ENCODE peak calls at places on chromosomes 5 and 9, in five cellular contexts. One of them, this sample, is unnamed.

GRCh38 chr5:98308960-98309359 is 464.5 kb upstream of the RGMB start:
- DNase-seq in AG04450: no peak
- DNase-seq in lung: no peak
- DNase-seq in breast epithelium: no peak
- DNase-seq in aorta: no peak
- DNase-seq in this sample: no peak

GRCh38 chr9:130255638-130255930 is 10.0 kb upstream of the HMCN2 start:
- DNase-seq in AG04450: no peak
- DNase-seq in lung: no peak
- DNase-seq in breast epithelium: no peak
- DNase-seq in aorta: no peak
- DNase-seq in this sample: no peak

GRCh38 chr9:121566401-121567141 is 66.9 kb upstream of the GGTA1 start:
- DNase-seq in AG04450: no peak
- DNase-seq in lung: no peak
- DNase-seq in breast epithelium: no peak
- DNase-seq in aorta: peak; percentile 88
- DNase-seq in this sample: no peak

GRCh38 chr5:7886849-7887460 is 18.0 kb downstream of the MTRR start:
- DNase-seq in AG04450: no peak
- DNase-seq in lung: no peak
- DNase-seq in breast epithelium: no peak
- DNase-seq in aorta: no peak
- DNase-seq in this sample: no peak

GRCh38 chr9:133184971-133185370 is 21.3 kb upstream of the GBGT1 start:
- DNase-seq in AG04450: peak; percentile 15
- DNase-seq in lung: peak; percentile 55
- DNase-seq in breast epithelium: peak; percentile 54
- DNase-seq in aorta: no peak
- DNase-seq in this sample: peak; percentile 6

GRCh38 chr5:100505984-100506670 is 29.0 kb upstream of the FAM174A start:
- DNase-seq in AG04450: peak; percentile 46
- DNase-seq in lung: no peak
- DNase-seq in breast epithelium: no peak
- DNase-seq in aorta: no peak
- DNase-seq in this sample: no peak

GRCh38 chr9:99069532-99069931 is 35.4 kb upstream of the TGFBR1 start:
- DNase-seq in AG04450: no peak
- DNase-seq in lung: no peak
- DNase-seq in breast epithelium: no peak
- DNase-seq in aorta: peak; percentile 68
- DNase-seq in this sample: no peak

GRCh38 chr5:82440041-82440440 is 161.9 kb upstream of the RPS23 start:
- DNase-seq in AG04450: peak; percentile 3
- DNase-seq in lung: no peak
- DNase-seq in breast epithelium: no peak
- DNase-seq in aorta: no peak
- DNase-seq in this sample: no peak

GRCh38 chr5:93793159-93793781 is 51.9 kb upstream of the POU5F2 start:
- DNase-seq in AG04450: no peak
- DNase-seq in lung: no peak
- DNase-seq in breast epithelium: no peak
- DNase-seq in aorta: no peak
- DNase-seq in this sample: no peak

GRCh38 chr5:95864944-95865504 is 42.5 kb upstream of the GLRX start:
- DNase-seq in AG04450: no peak
- DNase-seq in lung: no peak
- DNase-seq in breast epithelium: no peak
- DNase-seq in aorta: no peak
- DNase-seq in this sample: no peak

GRCh38 chr9:31023793-31024192 is 1360.7 kb upstream of the ACO1 start:
- DNase-seq in AG04450: no peak
- DNase-seq in lung: no peak
- DNase-seq in breast epithelium: no peak
- DNase-seq in aorta: no peak
- DNase-seq in this sample: no peak

GRCh38 chr5:179223961-179224360 is 121.3 kb downstream of the ADAMTS2 start:
- DNase-seq in AG04450: no peak
- DNase-seq in lung: no peak
- DNase-seq in breast epithelium: no peak
- DNase-seq in aorta: no peak
- DNase-seq in this sample: no peak

GRCh38 chr5:72109625-72110024 is 2.4 kb downstream of the MAP1B start:
- DNase-seq in AG04450: no peak
- DNase-seq in lung: no peak
- DNase-seq in breast epithelium: no peak
- DNase-seq in aorta: no peak
- DNase-seq in this sample: no peak

GRCh38 chr5:126430631-126431030 is 7.4 kb downstream of the GRAMD2B start:
- DNase-seq in AG04450: no peak
- DNase-seq in lung: no peak
- DNase-seq in breast epithelium: no peak
- DNase-seq in aorta: no peak
- DNase-seq in this sample: no peak

GRCh38 chr9:6147847-6148246 is 67.8 kb upstream of the IL33 start:
- DNase-seq in AG04450: no peak
- DNase-seq in lung: no peak
- DNase-seq in breast epithelium: no peak
- DNase-seq in aorta: no peak
- DNase-seq in this sample: no peak

GRCh38 chr9:123322771-123323481 is 33.1 kb upstream of the CRB2 start:
- DNase-seq in AG04450: no peak
- DNase-seq in lung: no peak
- DNase-seq in breast epithelium: no peak
- DNase-seq in aorta: no peak
- DNase-seq in this sample: no peak

GRCh38 chr5:139670369-139671095 is 22.4 kb downstream of the CXXC5 start:
- DNase-seq in AG04450: no peak
- DNase-seq in lung: no peak
- DNase-seq in breast epithelium: no peak
- DNase-seq in aorta: no peak
- DNase-seq in this sample: no peak

GRCh38 chr5:154077692-154078091 is 38.9 kb downstream of the MFAP3 start:
- DNase-seq in AG04450: no peak
- DNase-seq in lung: peak; percentile 41
- DNase-seq in breast epithelium: no peak
- DNase-seq in aorta: no peak
- DNase-seq in this sample: no peak

GRCh38 chr9:18350036-18350435 is 123.9 kb upstream of the ADAMTSL1 start:
- DNase-seq in AG04450: no peak
- DNase-seq in lung: no peak
- DNase-seq in breast epithelium: peak; percentile 61
- DNase-seq in aorta: no peak
- DNase-seq in this sample: no peak

GRCh38 chr5:179313849-179314521 is 31.3 kb downstream of the ADAMTS2 start:
- DNase-seq in AG04450: peak; percentile 92
- DNase-seq in lung: peak; percentile 57
- DNase-seq in breast epithelium: peak; percentile 79
- DNase-seq in aorta: peak; percentile 95
- DNase-seq in this sample: no peak

GRCh38 chr5:181181650-181182565 is 23.1 kb downstream of the TRIM7 start:
- DNase-seq in AG04450: no peak
- DNase-seq in lung: peak; percentile 73
- DNase-seq in breast epithelium: peak; percentile 45
- DNase-seq in aorta: peak; percentile 82
- DNase-seq in this sample: peak; percentile 45

GRCh38 chr9:87880683-87881082 is 2.0 kb upstream of the SPATA31E1 start:
- DNase-seq in AG04450: no peak
- DNase-seq in lung: no peak
- DNase-seq in breast epithelium: no peak
- DNase-seq in aorta: no peak
- DNase-seq in this sample: no peak

GRCh38 chr5:167730121-167730520 is 561.3 kb upstream of the WWC1 start:
- DNase-seq in AG04450: peak; percentile 80
- DNase-seq in lung: no peak
- DNase-seq in breast epithelium: no peak
- DNase-seq in aorta: no peak
- DNase-seq in this sample: no peak

GRCh38 chr5:531101-531748 is 7.0 kb upstream of the SLC9A3 start:
- DNase-seq in AG04450: no peak
- DNase-seq in lung: no peak
- DNase-seq in breast epithelium: no peak
- DNase-seq in aorta: peak; percentile 61
- DNase-seq in this sample: no peak

GRCh38 chr5:530001-530400 is 5.8 kb upstream of the SLC9A3 start:
- DNase-seq in AG04450: no peak
- DNase-seq in lung: no peak
- DNase-seq in breast epithelium: no peak
- DNase-seq in aorta: no peak
- DNase-seq in this sample: no peak

GRCh38 chr5:528625-529511 is 4.6 kb upstream of the SLC9A3 start:
- DNase-seq in AG04450: no peak
- DNase-seq in lung: no peak
- DNase-seq in breast epithelium: no peak
- DNase-seq in aorta: peak; percentile 64
- DNase-seq in this sample: no peak

GRCh38 chr5:531749-532315 is 7.6 kb upstream of the SLC9A3 start:
- DNase-seq in AG04450: no peak
- DNase-seq in lung: no peak
- DNase-seq in breast epithelium: no peak
- DNase-seq in aorta: no peak
- DNase-seq in this sample: no peak

DNA sequence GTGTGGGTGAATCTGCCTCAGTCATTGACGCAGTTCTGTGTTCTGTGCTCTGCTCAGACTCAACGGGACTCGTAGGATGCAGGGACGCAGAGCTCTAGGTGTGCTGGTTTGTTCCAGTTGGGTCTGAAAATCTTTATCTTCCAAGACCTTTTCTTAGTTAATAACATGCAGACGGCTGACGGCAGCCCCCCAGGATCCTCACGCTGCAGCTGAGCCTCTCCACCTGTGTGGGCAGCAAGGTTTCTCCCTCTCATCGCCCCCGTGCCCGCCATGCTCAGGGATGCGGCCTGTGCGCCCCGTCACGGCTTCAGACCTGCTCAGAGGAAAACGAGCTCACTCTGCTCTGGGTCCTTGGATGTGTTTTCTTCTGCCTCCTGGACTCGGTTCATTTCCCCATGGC is 6.3 kb upstream of the SLC9A3 start:
- DNase-seq in AG04450: no peak
- DNase-seq in lung: no peak
- DNase-seq in breast epithelium: no peak
- DNase-seq in aorta: peak; percentile 70
- DNase-seq in this sample: no peak
- H3K27me3 ChIP-seq in AG04450: peaks cover 63% of the 10 kb centered on the region
- H3K27me3 ChIP-seq in lung: peaks cover 31% of the 10 kb centered on the region
- H3K27me3 ChIP-seq in breast epithelium: peaks cover 94% of the 10 kb centered on the region
- H3K27me3 ChIP-seq in aorta: no peaks in the 10 kb centered on the region
- H3K27me3 ChIP-seq in this sample: peaks cover 25% of the 10 kb centered on the region

GRCh38 chr9:14989811-14990210 is 79.6 kb upstream of the FREM1 start:
- DNase-seq in AG04450: no peak
- DNase-seq in lung: no peak
- DNase-seq in breast epithelium: no peak
- DNase-seq in aorta: no peak
- DNase-seq in this sample: no peak
- H3K27ac ChIP-seq in AG04450: no peak overlapping the region
- H3K27ac ChIP-seq in lung: no peak overlapping the region
- H3K27ac ChIP-seq in breast epithelium: no peak overlapping the region
- H3K27ac ChIP-seq in aorta: no peak overlapping the region
- H3K27ac ChIP-seq in this sample: no peak overlapping the region

GRCh38 chr5:38923661-38924451 is 78.0 kb downstream of the OSMR start:
- DNase-seq in AG04450: no peak
- DNase-seq in lung: no peak
- DNase-seq in breast epithelium: no peak
- DNase-seq in aorta: no peak
- DNase-seq in this sample: no peak
- H3K27me3 ChIP-seq in AG04450: no peaks in the 10 kb centered on the region
- H3K27me3 ChIP-seq in lung: no peaks in the 10 kb centered on the region
- H3K27me3 ChIP-seq in breast epithelium: no peaks in the 10 kb centered on the region
- H3K27me3 ChIP-seq in aorta: no peaks in the 10 kb centered on the region
- H3K27me3 ChIP-seq in this sample: no peaks in the 10 kb centered on the region

GRCh38 chr5:34715711-34716110 is 59.6 kb downstream of the RAI14 start:
- DNase-seq in AG04450: no peak
- DNase-seq in lung: no peak
- DNase-seq in breast epithelium: no peak
- DNase-seq in aorta: no peak
- DNase-seq in this sample: no peak
- H3K27ac ChIP-seq in AG04450: peak overlapping the region; percentile 63
- H3K27ac ChIP-seq in lung: no peak overlapping the region
- H3K27ac ChIP-seq in breast epithelium: no peak overlapping the region
- H3K27ac ChIP-seq in aorta: peak overlapping the region; percentile 65
- H3K27ac ChIP-seq in this sample: no peak overlapping the region

GRCh38 chr5:73233461-73234151 is 60.6 kb downstream of the TMEM174 start:
- DNase-seq in AG04450: no peak
- DNase-seq in lung: no peak
- DNase-seq in breast epithelium: no peak
- DNase-seq in aorta: peak; percentile 80
- DNase-seq in this sample: no peak
- H3K27me3 ChIP-seq in AG04450: no peaks in the 10 kb centered on the region
- H3K27me3 ChIP-seq in lung: no peaks in the 10 kb centered on the region
- H3K27me3 ChIP-seq in breast epithelium: peaks cover 53% of the 10 kb centered on the region
- H3K27me3 ChIP-seq in aorta: peaks cover under 1% of the 10 kb centered on the region
- H3K27me3 ChIP-seq in this sample: peaks cover 54% of the 10 kb centered on the region

GRCh38 chr5:5308319-5308718 is 114.2 kb upstream of the ICE1 start:
- DNase-seq in AG04450: no peak
- DNase-seq in lung: no peak
- DNase-seq in breast epithelium: no peak
- DNase-seq in aorta: no peak
- DNase-seq in this sample: no peak

GRCh38 chr5:5302201-5302600 is 120.3 kb upstream of the ICE1 start:
- DNase-seq in AG04450: no peak
- DNase-seq in lung: no peak
- DNase-seq in breast epithelium: no peak
- DNase-seq in aorta: no peak
- DNase-seq in this sample: no peak

GRCh38 chr5:5306696-5307095 is 115.8 kb upstream of the ICE1 start:
- DNase-seq in AG04450: no peak
- DNase-seq in lung: no peak
- DNase-seq in breast epithelium: no peak
- DNase-seq in aorta: no peak
- DNase-seq in this sample: no peak

GRCh38 chr5:5303242-5303641 is 119.2 kb upstream of the ICE1 start:
- DNase-seq in AG04450: no peak
- DNase-seq in lung: no peak
- DNase-seq in breast epithelium: no peak
- DNase-seq in aorta: no peak
- DNase-seq in this sample: no peak

GRCh38 chr5:5304361-5305035 is 118.0 kb upstream of the ICE1 start:
- DNase-seq in AG04450: no peak
- DNase-seq in lung: no peak
- DNase-seq in breast epithelium: no peak
- DNase-seq in aorta: no peak
- DNase-seq in this sample: no peak
- H3K27ac ChIP-seq in AG04450: no peak overlapping the region
- H3K27ac ChIP-seq in lung: no peak overlapping the region
- H3K27ac ChIP-seq in breast epithelium: no peak overlapping the region
- H3K27ac ChIP-seq in aorta: no peak overlapping the region
- H3K27ac ChIP-seq in this sample: no peak overlapping the region

This sample was measured in effector memory CD4-positive, alpha-beta T cell.